ENCODE peak calls at places on chromosomes 11 and 22, in seven cellular contexts. J is GM12878, C is Panc1, H is SK-N-SH, X is K562, L is H1, N is HepG2. U is an unnamed sample.

GRCh38 chr11:117572129-117572528 is 224.9 kb downstream of the DSCAML1 start:
- DNase-seq in C (no peak), X (no peak), N (no peak), H (no peak), J (no peak), L (no peak), U (no peak)

GRCh38 chr11:122108192-122108799 is 7.7 kb downstream of the BLID start:
- DNase-seq in L (peak; percentile 77), X (peak; percentile 31), J (no peak), N (peak; percentile 29), H (no peak), C (no peak), U (peak; percentile 57)

GRCh38 chr11:124315052-124315451 is 1.3 kb upstream of the OR8D1 start:
- DNase-seq in J (no peak), C (no peak), N (no peak), H (no peak), L (no peak), X (no peak), U (no peak)

GRCh38 chr22:37465721-37466120 is 20.5 kb downstream of the MFNG start:
- DNase-seq in C (no peak), X (no peak), N (no peak), J (no peak), H (no peak), L (no peak), U (no peak)

GRCh38 chr22:26494506-26494905 is 10.8 kb downstream of the SRRD start:
- DNase-seq in C (no peak), L (no peak), N (no peak), X (no peak), J (no peak), H (no peak), U (no peak)

GRCh38 chr11:39221739-39222138 is 2237.7 kb downstream of the LRRC4C start:
- DNase-seq in H (no peak), J (no peak), N (no peak), L (no peak), X (no peak), C (no peak), U (no peak)

GRCh38 chr11:93490996-93491618 is 52.1 kb downstream of the SMCO4 start:
- DNase-seq in J (no peak), X (no peak), H (no peak), L (no peak), N (no peak), C (no peak), U (no peak)

GRCh38 chr22:37696657-37697539 is at the start of gene TRIOBP:
- DNase-seq in H (peak; percentile 95), N (no peak), J (peak; percentile 56), X (peak; percentile 86), L (peak; percentile 97), C (no peak), U (peak; percentile 85)

GRCh38 chr11:105189586-105189985 is 50.0 kb upstream of the CARD18 start:
- DNase-seq in H (no peak), C (no peak), J (no peak), X (no peak), N (no peak), L (no peak), U (no peak)

GRCh38 chr11:114082767-114083181 is 23.3 kb downstream of the ZBTB16 start:
- DNase-seq in X (peak; percentile 84), L (no peak), C (no peak), H (no peak), N (no peak), J (no peak), U (no peak)

GRCh38 chr11:39786281-39786680 is 1673.2 kb downstream of the LRRC4C start:
- DNase-seq in J (no peak), C (no peak), N (no peak), H (no peak), X (no peak), L (no peak), U (no peak)

GRCh38 chr11:75317446-75318122 is 33.9 kb downstream of the ARRB1 start:
- DNase-seq in L (no peak), C (no peak), N (no peak), X (no peak), H (no peak), J (no peak), U (no peak)

GRCh38 chr11:23570828-23571227 is 710.6 kb upstream of the CCDC179 start:
- DNase-seq in N (no peak), L (no peak), J (no peak), H (no peak), C (no peak), X (no peak), U (no peak)

GRCh38 chr11:12789054-12789453 is 114.8 kb downstream of the TEAD1 start:
- DNase-seq in J (no peak), N (no peak), C (no peak), H (no peak), X (no peak), L (no peak), U (no peak)
- TF ChIP-seq SIN3A in J (no peak), N (no peak), C (no peak), H (no peak), X (no peak), L (no peak), U (no peak)

GRCh38 chr11:129416080-129416820 is 40.6 kb downstream of the BARX2 start:
- DNase-seq in N (no peak), C (no peak), J (no peak), X (no peak), H (no peak), L (no peak), U (no peak)

GRCh38 chr11:129417458-129417857 is 41.8 kb downstream of the BARX2 start:
- DNase-seq in H (no peak), X (no peak), L (no peak), J (no peak), C (no peak), N (no peak), U (no peak)

GRCh38 chr11:129418039-129418438 is 42.4 kb downstream of the BARX2 start:
- DNase-seq in H (no peak), N (no peak), X (no peak), J (peak; percentile 62), C (no peak), L (no peak), U (no peak)

GRCh38 chr11:129412501-129412900 is 36.9 kb downstream of the BARX2 start:
- DNase-seq in L (no peak), C (no peak), J (no peak), N (no peak), X (peak; percentile 47), H (no peak), U (no peak)

GRCh38 chr11:129414144-129414876 is 38.7 kb downstream of the BARX2 start:
- DNase-seq in J (no peak), X (no peak), H (no peak), N (no peak), C (no peak), L (no peak), U (no peak)
- TF ChIP-seq SIN3A in J (no peak), X (no peak), H (no peak), N (no peak), C (no peak), L (no peak), U (no peak)

GRCh38 chr11:43735115-43735514 is 54.6 kb downstream of the HSD17B12 start:
- DNase-seq in N (no peak), J (no peak), H (no peak), C (no peak), X (no peak), L (no peak), U (no peak)

GRCh38 chr11:43734256-43734655 is 53.7 kb downstream of the HSD17B12 start:
- DNase-seq in L (no peak), H (no peak), X (no peak), N (no peak), J (no peak), C (no peak), U (no peak)

GRCh38 chr11:43737194-43737575 is 56.6 kb downstream of the HSD17B12 start:
- DNase-seq in L (no peak), N (no peak), H (no peak), C (no peak), J (no peak), X (no peak), U (no peak)

GRCh38 chr11:43736502-43737193 is 56.1 kb downstream of the HSD17B12 start:
- DNase-seq in L (no peak), H (no peak), C (no peak), X (no peak), N (peak; percentile 19), J (no peak), U (no peak)

GRCh38 chr11:43735931-43736330 is 55.4 kb downstream of the HSD17B12 start:
- DNase-seq in C (no peak), H (no peak), N (no peak), J (no peak), X (no peak), L (no peak), U (no peak)
- TF ChIP-seq SIN3A in C (no peak), H (no peak), N (no peak), J (no peak), X (no peak), L (no peak), U (no peak)

DNA sequence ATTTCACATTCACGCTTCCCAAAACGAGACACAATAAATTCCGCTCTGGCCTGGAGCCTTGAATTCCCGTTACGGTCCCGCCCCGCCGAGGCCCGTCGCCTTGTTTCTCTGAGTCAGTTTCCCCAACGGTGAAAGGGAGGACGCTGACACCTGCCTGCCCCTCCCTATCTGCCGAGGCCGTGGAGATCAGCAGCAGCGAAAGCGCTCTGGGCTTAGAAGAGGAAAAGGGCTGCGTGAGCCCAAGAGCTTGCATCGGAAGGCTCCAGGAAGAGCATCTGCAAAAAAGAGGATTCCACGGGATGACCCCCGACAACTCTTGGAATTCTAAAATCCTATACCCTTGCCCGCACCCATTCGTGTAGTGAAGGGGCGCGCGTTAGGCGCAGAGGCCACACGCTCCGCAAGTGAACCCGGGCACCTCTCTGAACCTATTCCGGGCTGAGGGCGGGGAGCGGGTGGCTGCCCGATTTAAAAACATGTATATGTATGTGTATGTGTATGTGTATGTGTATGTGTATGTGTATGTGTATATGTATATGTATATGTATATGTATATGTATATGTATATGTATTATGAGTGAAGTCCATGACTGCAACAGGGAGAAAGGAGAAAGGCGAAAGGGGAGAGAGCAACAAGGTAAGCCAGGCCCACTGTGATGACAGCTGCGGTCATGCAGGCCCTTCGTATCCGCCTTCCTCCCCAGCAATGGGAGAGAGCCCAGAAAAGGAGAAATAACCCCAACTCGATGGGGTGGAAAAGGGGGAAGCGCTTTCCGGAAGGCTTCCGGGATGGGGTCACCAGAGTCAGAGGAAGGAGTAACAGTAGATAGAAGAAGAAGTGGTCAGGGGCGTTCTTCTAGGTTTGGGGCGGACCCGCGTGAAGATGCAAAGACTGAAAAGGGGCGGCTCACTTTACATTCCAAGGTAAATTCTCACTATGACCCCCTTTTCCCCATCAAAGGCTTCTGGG is 947 bp upstream of the MRTFA start:
- DNase-seq in L (peak; percentile 55), J (no peak), C (no peak), N (no peak), X (peak; percentile 37), H (no peak), U (no peak)
- TF ChIP-seq SIN3A in L (no peak), J (no peak), C (no peak), N (peak; percentile 19), X (no peak), H (no peak), U (no peak)

U was measured in HCT116.